ENCODE peak calls at places on chromosome 14, in nine cellular contexts. I, M, D, S, Q, O, K, G and N are unnamed samples.

GRCh38 chr14:37573355-37573754 is 21.7 kb downstream of the FOXA1 start:
- DNase-seq in D (no peak), I (no peak), K (no peak), O (no peak), Q (no peak), G (no peak), S (no peak), M (no peak), N (no peak)

GRCh38 chr14:74620497-74620921 is 8.5 kb upstream of the LTBP2 start:
- DNase-seq in S (peak; percentile 100), K (no peak), M (peak; percentile 67), D (peak; percentile 98), G (no peak), I (peak; percentile 95), O (no peak), Q (peak; percentile 90), N (peak; percentile 96)

GRCh38 chr14:92121207-92121669 is 268 bp downstream of the NDUFB1 start:
- DNase-seq in O (peak; percentile 51), G (no peak), I (peak; percentile 51), K (no peak), S (no peak), D (peak; percentile 65), M (peak; percentile 47), Q (no peak), N (peak; percentile 53)

GRCh38 chr14:32211068-32211404 is 8.0 kb upstream of the RNU6-8 start:
- DNase-seq in G (no peak), Q (no peak), O (no peak), K (no peak), D (no peak), M (no peak), I (no peak), S (no peak), N (no peak)

GRCh38 chr14:91286530-91286937 is 42.0 kb upstream of the GPR68 start:
- DNase-seq in Q (no peak), G (no peak), K (peak; percentile 84), S (no peak), M (peak; percentile 75), O (peak; percentile 80), D (peak; percentile 86), I (peak; percentile 83), N (peak; percentile 71)

GRCh38 chr14:96630281-96630680 is 128.1 kb downstream of the PAPOLA start:
- DNase-seq in D (no peak), K (peak; percentile 40), G (no peak), S (no peak), O (no peak), I (no peak), M (no peak), Q (no peak), N (no peak)

GRCh38 chr14:49921401-49921800 is 28.5 kb downstream of the ARF6 start:
- DNase-seq in D (no peak), K (no peak), G (no peak), O (no peak), S (no peak), Q (no peak), I (no peak), M (no peak), N (no peak)

GRCh38 chr14:54338696-54339317 is 58.0 kb upstream of the CDKN3 start:
- DNase-seq in S (peak; percentile 57), Q (peak; percentile 29), G (no peak), I (peak; percentile 75), M (peak; percentile 81), K (no peak), D (peak; percentile 74), O (peak; percentile 37), N (peak; percentile 73)

GRCh38 chr14:100022772-100023451 is 42.3 kb upstream of the EVL start:
- DNase-seq in D (peak; percentile 67), S (no peak), I (peak; percentile 83), G (no peak), O (no peak), Q (peak; percentile 71), M (peak; percentile 71), K (no peak), N (peak; percentile 55)

GRCh38 chr14:101113835-101114725 is 210.6 kb upstream of the RTL1 start:
- DNase-seq in I (peak; percentile 9), S (no peak), D (no peak), Q (no peak), O (no peak), G (no peak), K (peak; percentile 30), M (no peak), N (no peak)

GRCh38 chr14:95062220-95062619 is 95.1 kb downstream of the DICER1 start:
- DNase-seq in O (no peak), I (no peak), D (no peak), K (no peak), Q (no peak), S (no peak), G (no peak), M (no peak), N (no peak)

GRCh38 chr14:93965287-93965821 is 11.0 kb downstream of the ASB2 start:
- DNase-seq in S (peak; percentile 61), O (no peak), G (no peak), M (peak; percentile 65), K (no peak), Q (peak; percentile 88), D (peak; percentile 83), I (peak; percentile 90), N (peak; percentile 91)

GRCh38 chr14:90496379-90496778 is 99.5 kb downstream of the CALM1 start:
- DNase-seq in Q (no peak), I (no peak), S (no peak), O (no peak), M (no peak), D (no peak), G (no peak), K (no peak), N (no peak)

GRCh38 chr14:37116933-37117844 is 55.2 kb downstream of the SLC25A21 start:
- DNase-seq in D (peak; percentile 69), G (no peak), M (peak; percentile 10), Q (peak; percentile 31), S (peak; percentile 76), O (no peak), K (no peak), I (peak; percentile 67), N (peak; percentile 82)

GRCh38 chr14:45990252-45990651 is 661.3 kb downstream of the RPL10L start:
- DNase-seq in M (no peak), O (no peak), G (no peak), Q (no peak), K (no peak), D (no peak), S (no peak), I (no peak), N (no peak)

GRCh38 chr14:28102814-28103213 is 663.8 kb upstream of the FOXG1 start:
- DNase-seq in D (peak; percentile 2), O (no peak), G (no peak), K (no peak), S (no peak), M (no peak), I (peak; percentile 18), Q (no peak), N (peak; percentile 44)

GRCh38 chr14:64628940-64629403 is 75.3 kb upstream of the PLEKHG3 start:
- DNase-seq in I (peak; percentile 65), G (no peak), O (no peak), M (peak; percentile 79), D (peak; percentile 94), Q (peak; percentile 87), S (peak; percentile 95), K (no peak), N (peak; percentile 95)

GRCh38 chr14:94062344-94062904 is 18.6 kb downstream of the DDX24 start:
- DNase-seq in Q (peak; percentile 17), D (peak; percentile 37), K (no peak), S (no peak), O (no peak), I (peak; percentile 32), M (no peak), G (no peak), N (peak; percentile 51)

GRCh38 chr14:101185081-101185835 is 281.7 kb upstream of the RTL1 start:
- DNase-seq in G (no peak), K (peak; percentile 36), Q (no peak), D (no peak), O (no peak), M (no peak), I (no peak), S (no peak), N (no peak)

GRCh38 chr14:100132161-100132902 is 27.1 kb downstream of the DEGS2 start:
- DNase-seq in M (peak; percentile 26), Q (peak; percentile 45), O (no peak), I (peak; percentile 73), G (no peak), D (peak; percentile 77), S (no peak), K (peak; percentile 67), N (peak; percentile 46)

GRCh38 chr14:96136361-96136760 is 68.3 kb upstream of the BDKRB2 start:
- DNase-seq in Q (no peak), M (peak; percentile 78), I (peak; percentile 77), G (no peak), D (peak; percentile 44), S (peak; percentile 81), O (no peak), K (no peak), N (peak; percentile 64)

GRCh38 chr14:52399886-52400599 is 85.9 kb downstream of the PTGER2 start:
- DNase-seq in D (peak; percentile 67), M (no peak), Q (no peak), O (no peak), K (no peak), G (no peak), I (peak; percentile 61), S (no peak), N (peak; percentile 54)
- TF ChIP-seq CTCF in D (peak; percentile 13), M (no peak), Q (peak; percentile 39), O (no peak), K (no peak), G (no peak), I (peak; percentile 39), S (no peak), N (peak; percentile 50)

DNA sequence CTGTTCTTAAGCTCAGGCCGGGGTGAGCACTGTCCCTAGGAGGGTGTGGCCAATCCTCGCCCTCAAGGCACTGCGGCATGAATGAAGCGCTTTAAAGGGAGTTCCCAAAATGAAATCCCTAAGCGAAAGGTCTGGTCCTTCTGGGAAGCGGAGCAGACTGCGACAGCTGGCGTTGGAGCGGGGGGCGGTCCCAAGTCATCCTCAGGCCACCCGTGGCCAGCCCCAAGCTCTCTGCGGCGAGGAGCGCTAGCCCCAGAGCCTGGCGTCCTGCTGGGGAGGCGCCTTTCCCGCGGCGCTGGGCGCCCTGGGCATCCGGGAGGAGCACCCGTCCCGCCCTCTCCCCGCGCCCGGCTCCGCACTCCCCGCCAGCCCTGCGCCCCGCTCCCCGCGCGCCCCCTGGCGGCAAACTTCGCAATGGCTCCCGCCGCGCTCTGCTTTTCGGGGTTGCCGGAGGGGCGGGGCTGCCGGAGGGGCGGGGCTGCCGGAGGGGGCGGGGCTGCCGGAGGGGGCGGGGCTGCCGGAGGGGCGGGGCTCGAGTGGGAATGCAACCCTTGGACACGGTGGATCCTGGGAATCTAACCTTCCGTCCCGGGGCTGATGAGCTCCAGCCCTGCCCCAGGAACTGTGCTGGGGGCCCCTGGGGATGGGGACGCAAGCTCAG is 25.4 kb downstream of the ZBTB42 start:
- DNase-seq in I (peak; percentile 72), S (peak; percentile 56), G (peak; percentile 87), Q (no peak), O (peak; percentile 99), D (peak; percentile 93), M (peak; percentile 88), K (peak; percentile 81), N (peak; percentile 58)
- TF ChIP-seq CTCF in I (peak; percentile 66), S (peak; percentile 72), G (peak; percentile 75), Q (peak; percentile 58), O (peak; percentile 97), D (peak; percentile 48), M (peak; percentile 44), K (peak; percentile 90), N (peak; percentile 74)

GRCh38 chr14:56528927-56529326 is 50.7 kb upstream of the TMEM260 start:
- DNase-seq in M (no peak), Q (no peak), S (no peak), D (no peak), O (no peak), I (no peak), G (no peak), K (no peak), N (no peak)
- TF ChIP-seq CTCF in M (no peak), Q (no peak), S (no peak), D (no peak), O (no peak), I (no peak), G (no peak), K (no peak), N (no peak)

GRCh38 chr14:29800961-29801360 is 126.7 kb downstream of the PRKD1 start:
- DNase-seq in D (no peak), M (no peak), S (no peak), I (no peak), Q (no peak), K (no peak), G (no peak), O (no peak), N (no peak)
- TF ChIP-seq CTCF in D (no peak), M (no peak), S (no peak), I (peak; percentile 38), Q (peak; percentile 7), K (no peak), G (no peak), O (peak; percentile 34), N (peak; percentile 29)